ENCODE peak calls at places on chromosomes 13 and 19, in eight cellular contexts. N is heart left ventricle, T is HCT116, Y is testis, O is IMR-90, L is uterus, P is K562, M is breast epithelium. J is an unnamed sample.

GRCh38 chr19:56671613-56671994 is at the start of gene ZNF835:
- DNase-seq in P (no peak), O (no peak), L (peak), T (no peak), N (peak), M (peak), Y (peak), J (peak)

GRCh38 chr13:42654760-42655159 is 80.8 kb downstream of the TNFSF11 start:
- DNase-seq in M (no peak), Y (no peak), O (no peak), N (no peak), P (no peak), L (no peak), T (no peak), J (no peak)

GRCh38 chr13:46369506-46370268 is 17.4 kb downstream of the RUBCNL start:
- DNase-seq in T (no peak), O (peak), Y (no peak), L (no peak), M (no peak), P (no peak), N (no peak), J (no peak)

GRCh38 chr13:46761866-46762265 is 35.1 kb downstream of the ESD start:
- DNase-seq in P (no peak), Y (no peak), L (no peak), M (no peak), N (no peak), T (no peak), O (no peak), J (no peak)

GRCh38 chr13:39263033-39263432 is 224.8 kb downstream of the NHLRC3 start:
- DNase-seq in M (no peak), Y (peak), N (peak), O (peak), T (peak), L (peak), P (peak), J (peak)

GRCh38 chr19:10552596-10553053 is 8.9 kb downstream of the ATG4D start:
- DNase-seq in L (no peak), T (no peak), M (no peak), O (no peak), N (no peak), P (peak), Y (peak), J (peak)

GRCh38 chr19:45730389-45731288 is at the start of gene FBXO46:
- DNase-seq in P (peak), L (peak), T (peak), O (peak), Y (peak), N (peak), M (peak), J (peak)

GRCh38 chr19:2251577-2252480 is 2.7 kb downstream of the AMH start:
- DNase-seq in Y (no peak), L (no peak), P (no peak), T (no peak), N (no peak), M (no peak), O (no peak), J (peak)

GRCh38 chr19:18203863-18204393 is at the start of gene RAB3A:
- DNase-seq in L (peak), Y (peak), P (peak), O (peak), T (peak), N (peak), M (peak), J (peak)
- TF ChIP-seq POLR2A in L (peak), Y (peak), P (no peak), O (peak), T (no peak), N (peak), M (no peak), J (no peak)

DNA sequence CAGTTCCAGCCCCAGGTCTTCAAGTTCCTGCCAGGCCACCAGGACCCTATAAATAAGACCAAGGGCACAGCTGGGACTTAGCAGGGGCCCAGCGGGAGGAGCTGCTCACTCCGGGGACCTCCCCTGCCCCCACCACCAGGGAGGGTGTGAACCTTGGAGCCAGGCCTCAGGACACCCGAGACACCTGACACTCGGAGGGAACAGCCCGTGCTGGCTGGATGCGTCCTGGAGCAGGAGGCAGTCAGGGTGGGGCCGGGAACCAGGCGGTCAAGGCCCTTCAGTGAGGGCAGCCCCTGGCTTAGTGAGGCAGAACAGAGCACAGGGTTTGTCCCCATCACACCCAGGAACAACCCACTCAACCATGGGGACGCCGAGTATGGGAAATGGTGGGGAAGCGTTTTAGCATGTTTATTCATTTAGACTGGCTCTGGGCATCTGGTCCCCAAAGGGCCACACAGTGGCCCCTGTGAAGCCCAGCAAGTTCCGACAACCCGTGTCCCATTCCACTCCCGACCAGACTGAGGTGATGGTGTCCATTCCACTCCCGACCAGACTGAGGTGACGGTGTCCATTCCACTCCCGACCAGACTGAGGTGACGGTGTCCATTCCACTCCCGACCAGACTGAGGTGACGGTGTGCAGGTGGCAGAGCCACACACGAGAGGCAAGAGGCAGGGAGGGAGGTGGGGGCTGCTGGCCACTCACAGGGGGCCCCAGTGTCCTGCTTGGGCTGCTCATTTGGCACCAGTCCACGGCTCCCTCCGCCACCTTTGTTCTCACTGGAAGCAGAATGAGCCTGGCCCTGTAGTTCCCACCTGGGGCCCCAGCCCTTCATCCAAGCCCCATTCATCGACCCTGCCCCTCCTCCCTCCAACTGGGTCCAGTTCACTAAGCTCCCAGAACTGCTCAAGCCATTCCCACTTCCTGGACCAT is 2.2 kb upstream of the MIDN start:
- DNase-seq in M (no peak), T (no peak), N (peak), O (no peak), Y (peak), L (peak), P (no peak), J (no peak)
- TF ChIP-seq POLR2A in M (no peak), T (no peak), N (peak), O (no peak), Y (no peak), L (no peak), P (peak), J (no peak)

DNA sequence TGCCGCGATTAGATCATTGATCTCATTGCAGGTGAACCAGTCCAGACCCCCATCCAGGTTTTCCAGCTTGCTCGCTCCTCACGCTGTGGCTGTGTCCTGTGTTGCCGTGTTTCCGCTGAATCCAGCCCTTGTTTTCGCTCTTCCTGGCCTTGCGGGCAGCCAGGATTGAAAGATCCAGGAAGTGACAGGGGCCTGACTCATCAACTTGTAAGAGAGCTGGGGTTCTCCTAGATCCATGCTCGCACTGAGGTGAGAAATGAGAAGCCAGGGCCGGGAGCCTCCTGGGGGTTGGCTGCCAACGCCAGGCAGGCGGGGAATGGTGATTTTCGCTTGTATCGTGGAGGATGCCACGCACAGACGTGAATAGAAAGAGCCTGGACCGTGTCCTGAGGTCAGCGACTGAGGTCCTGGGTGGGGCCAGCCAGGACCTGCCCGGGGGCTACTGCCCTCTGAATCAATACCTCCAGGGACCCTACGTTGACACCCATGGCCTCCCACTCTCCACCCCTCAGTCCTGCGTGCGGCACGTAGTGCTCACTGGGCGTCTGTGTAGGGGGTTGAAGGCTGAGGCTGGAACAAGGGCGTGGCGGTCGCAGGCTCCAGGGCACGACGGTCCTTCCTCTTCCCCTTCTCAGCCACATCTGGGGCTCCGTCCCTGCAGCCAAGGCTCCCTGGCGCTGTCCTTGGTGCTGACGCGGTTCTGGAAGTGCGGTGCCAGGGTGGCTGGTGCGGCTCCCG is 7.3 kb upstream of the PTPRH start:
- DNase-seq in T (peak), O (peak), Y (peak), N (peak), L (peak), M (peak), P (peak), J (peak)
- TF ChIP-seq POLR2A in T (peak), O (peak), Y (no peak), N (no peak), L (no peak), M (no peak), P (peak), J (peak)

GRCh38 chr19:39816287-39817048 is 17.5 kb downstream of the DYRK1B start:
- DNase-seq in O (no peak), M (no peak), T (no peak), L (no peak), Y (no peak), P (no peak), N (no peak), J (no peak)
- TF ChIP-seq POLR2A in O (no peak), M (no peak), T (no peak), L (no peak), Y (no peak), P (no peak), N (no peak), J (no peak)

DNA sequence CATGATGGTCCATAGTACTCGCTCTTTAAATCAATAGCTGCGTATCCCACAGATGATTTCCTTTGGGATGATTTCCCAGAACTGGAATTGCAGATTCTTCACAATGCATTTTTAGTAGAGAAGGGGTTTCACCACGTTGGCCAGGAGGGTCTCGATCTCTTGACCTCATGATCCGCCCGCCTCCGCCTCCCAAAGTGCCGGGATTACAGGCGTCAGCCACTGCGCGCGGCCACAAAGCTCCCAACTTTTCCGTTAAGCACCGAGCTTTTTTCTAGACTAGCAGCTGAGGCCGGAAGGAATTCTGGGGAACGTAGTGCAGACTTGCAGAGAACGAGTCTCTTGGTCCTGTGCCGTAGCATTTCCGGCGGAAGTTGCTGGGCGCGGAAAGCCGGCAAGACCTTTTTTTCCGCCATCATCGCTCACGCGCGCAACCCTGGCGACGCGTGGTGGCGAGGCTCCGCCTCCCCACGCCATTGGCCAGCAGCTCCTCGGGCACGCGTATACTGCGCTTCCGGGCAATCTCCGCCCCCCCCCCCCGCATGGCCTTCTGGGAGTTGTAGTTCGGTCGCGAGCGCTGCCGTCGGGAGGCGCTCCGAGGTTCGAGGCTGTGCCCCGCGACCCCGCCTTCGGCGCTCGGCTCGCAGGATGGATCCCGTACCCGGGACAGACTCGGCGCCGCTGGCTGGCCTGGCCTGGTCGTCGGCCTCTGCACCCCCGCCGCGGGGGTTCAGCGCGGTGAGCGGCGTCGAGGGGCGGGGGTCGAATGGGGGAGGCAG is at the start of gene MVB12A:
- DNase-seq in M (peak), Y (peak), T (peak), L (peak), P (peak), N (peak), O (peak), J (peak)
- TF ChIP-seq POLR2A in M (no peak), Y (peak), T (peak), L (peak), P (peak), N (peak), O (peak), J (peak)

GRCh38 chr13:41019027-41019487 is at the start of gene ELF1:
- DNase-seq in N (peak), L (no peak), O (peak), P (peak), Y (peak), M (no peak), T (peak), J (peak)
- TF ChIP-seq POLR2A in N (no peak), L (no peak), O (no peak), P (peak), Y (no peak), M (peak), T (peak), J (peak)

J was measured in erythroblast.